ENCODE peak calls at places on chromosomes 11 and 22, in six cellular contexts. R is HepG2, E is A549, I is upper lobe of left lung, W is GM12878, T is K562. X is an unnamed sample.

GRCh38 chr11:843086-843704 is 543 bp downstream of the TSPAN4 start:
- ATAC-seq in R (peak; percentile 0), T (peak; percentile 2), E (no peak), W (peak; percentile 10), I (no peak), X (no peak)

GRCh38 chr11:14242198-14242597 is 116.8 kb downstream of the RRAS2 start:
- ATAC-seq in T (no peak), I (no peak), W (no peak), E (no peak), R (no peak), X (no peak)

GRCh38 chr11:134126197-134126822 is 57.4 kb downstream of the JAM3 start:
- ATAC-seq in W (no peak), I (no peak), R (no peak), E (no peak), T (no peak), X (peak; percentile 69)

GRCh38 chr22:27115816-27116256 is 458.4 kb downstream of the MIAT start:
- ATAC-seq in R (no peak), E (peak; percentile 68), I (no peak), T (no peak), W (no peak), X (no peak)

GRCh38 chr11:62433553-62434301 is 14.9 kb downstream of the SCGB1A1 start:
- ATAC-seq in T (no peak), R (no peak), W (no peak), E (no peak), I (peak; percentile 38), X (peak; percentile 83)

GRCh38 chr11:102430158-102430836 is 22.3 kb downstream of the TMEM123 start:
- ATAC-seq in W (peak; percentile 90), T (peak; percentile 25), R (peak; percentile 21), E (no peak), I (no peak), X (no peak)

GRCh38 chr11:121769191-121769590 is 316.4 kb upstream of the SORL1-AS1 start:
- ATAC-seq in I (no peak), W (no peak), R (no peak), E (no peak), T (no peak), X (no peak)

GRCh38 chr11:95556342-95557151 is 233.0 kb downstream of the FAM76B start:
- ATAC-seq in T (no peak), W (peak; percentile 91), I (no peak), E (no peak), R (no peak), X (no peak)

GRCh38 chr11:100825610-100826009 is 138.5 kb downstream of the ARHGAP42 start:
- ATAC-seq in I (no peak), W (no peak), E (no peak), R (no peak), T (no peak), X (no peak)

GRCh38 chr11:128447233-128447632 is 140.1 kb downstream of the ETS1 start:
- ATAC-seq in W (no peak), T (no peak), E (no peak), I (no peak), R (no peak), X (no peak)

GRCh38 chr11:34886609-34887008 is 29.6 kb downstream of the APIP start:
- ATAC-seq in W (no peak), T (no peak), I (no peak), R (peak; percentile 77), E (no peak), X (no peak)

GRCh38 chr11:4991066-4991465 is 3.6 kb upstream of the OR51L1 start:
- ATAC-seq in I (no peak), T (peak; percentile 100), R (peak; percentile 29), W (peak; percentile 69), E (peak; percentile 64), X (no peak)

GRCh38 chr11:86091566-86091965 is 22.7 kb upstream of the PICALM start:
- ATAC-seq in T (peak; percentile 52), I (no peak), W (no peak), E (no peak), R (no peak), X (no peak)

GRCh38 chr11:86063536-86063935 is 5.3 kb downstream of the PICALM start:
- ATAC-seq in R (no peak), E (no peak), W (no peak), I (no peak), T (no peak), X (no peak)

GRCh38 chr22:49305215-49305965 is 522.3 kb downstream of the BRD1 start:
- ATAC-seq in T (peak; percentile 98), W (peak; percentile 83), I (no peak), E (peak; percentile 98), R (peak; percentile 94), X (peak; percentile 70)

GRCh38 chr11:125568970-125569912 is at the start of gene EI24:
- ATAC-seq in W (peak; percentile 97), I (peak; percentile 97), R (peak; percentile 98), T (peak; percentile 98), E (peak; percentile 99), X (peak; percentile 100)

GRCh38 chr11:105192115-105192514 is 52.5 kb upstream of the CARD18 start:
- ATAC-seq in I (no peak), R (no peak), W (no peak), T (no peak), E (no peak), X (no peak)

GRCh38 chr11:114162719-114163123 is 103.2 kb downstream of the ZBTB16 start:
- ATAC-seq in I (peak; percentile 88), W (no peak), R (no peak), E (peak; percentile 75), T (no peak), X (peak; percentile 83)

GRCh38 chr22:36926309-36926708 is 12.9 kb downstream of the CSF2RB start:
- ATAC-seq in I (no peak), E (no peak), W (no peak), R (no peak), T (no peak), X (no peak)

GRCh38 chr11:2944953-2945756 is 15.9 kb upstream of the PHLDA2 start:
- ATAC-seq in E (no peak), R (no peak), T (no peak), W (no peak), I (peak; percentile 91), X (peak; percentile 94)

GRCh38 chr22:30026751-30027150 is 53.5 kb upstream of the HORMAD2 start:
- ATAC-seq in E (no peak), T (no peak), W (no peak), I (no peak), R (no peak), X (no peak)

GRCh38 chr22:25448435-25449051 is 115.9 kb upstream of the GRK3 start:
- ATAC-seq in I (peak; percentile 61), T (peak; percentile 67), E (peak; percentile 59), R (peak; percentile 21), W (peak; percentile 75), X (peak; percentile 33)

GRCh38 chr11:47533690-47534135 is 19.2 kb downstream of the CELF1 start:
- ATAC-seq in R (no peak), W (no peak), T (no peak), E (no peak), I (no peak), X (peak; percentile 47)
- TF ChIP-seq EP300 in R (no peak), W (no peak), T (no peak), E (no peak), I (no peak), X (no peak)

GRCh38 chr22:23835773-23836144 is 3.0 kb downstream of the DERL3 start:
- ATAC-seq in I (no peak), T (no peak), R (no peak), E (no peak), W (no peak), X (no peak)

GRCh38 chr22:23834406-23834805 is 4.4 kb downstream of the DERL3 start:
- ATAC-seq in W (no peak), E (no peak), R (no peak), I (no peak), T (no peak), X (no peak)

GRCh38 chr22:23836281-23836680 is 2.5 kb downstream of the DERL3 start:
- ATAC-seq in I (no peak), E (no peak), W (no peak), R (no peak), T (no peak), X (no peak)

GRCh38 chr22:23833911-23834317 is 4.9 kb downstream of the DERL3 start:
- ATAC-seq in W (no peak), T (no peak), E (no peak), I (no peak), R (no peak), X (no peak)

DNA sequence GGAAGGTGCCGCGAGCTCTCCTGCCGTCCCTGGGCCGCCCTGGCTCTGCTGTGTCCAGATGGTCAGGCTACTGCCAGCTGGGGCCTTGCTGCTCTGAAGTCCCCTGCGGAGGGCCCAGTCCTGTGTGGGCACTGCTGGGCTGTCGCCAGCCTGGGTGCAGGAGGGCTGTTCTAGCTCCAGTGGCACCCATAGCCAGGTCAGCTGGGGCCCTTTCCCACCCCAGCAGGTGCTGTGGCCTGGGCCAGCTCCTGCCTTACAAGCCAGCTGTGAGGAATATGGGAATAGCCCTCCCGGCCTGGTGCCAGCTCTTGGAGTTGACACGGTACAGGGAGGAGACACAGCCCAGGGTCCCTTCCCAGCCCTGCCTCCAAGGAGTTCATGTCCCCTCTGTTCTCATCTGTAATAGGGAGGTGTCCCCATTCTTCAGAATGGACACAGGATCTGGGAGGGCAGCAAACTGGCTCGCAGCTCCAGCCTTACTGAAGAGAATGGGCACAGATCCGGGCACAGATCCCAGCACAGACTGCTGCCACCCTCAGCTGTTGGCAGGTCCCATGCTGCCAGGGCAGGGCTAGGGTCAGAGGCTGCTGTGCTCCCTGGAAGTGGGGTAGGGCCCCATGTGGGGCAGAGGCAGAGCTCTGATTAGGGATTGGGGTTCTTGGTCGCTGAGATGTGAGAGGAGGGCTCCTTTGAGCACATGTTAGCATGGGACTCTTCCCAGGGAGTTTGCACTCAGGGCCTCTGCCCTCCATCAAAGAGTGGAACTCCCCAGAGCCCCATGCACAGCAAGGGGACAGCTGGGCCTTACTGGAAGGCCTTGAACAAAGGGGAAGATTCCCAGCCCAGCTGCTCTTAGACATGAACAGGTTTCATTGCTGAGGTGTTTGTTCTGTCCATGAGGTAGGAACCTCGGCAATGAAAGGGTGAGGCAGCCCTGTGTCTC is 3.7 kb downstream of the DERL3 start:
- ATAC-seq in W (no peak), E (no peak), I (no peak), T (no peak), R (no peak), X (no peak)
- H3K27ac ChIP-seq in W (no peak overlapping the region), E (no peak overlapping the region), I (no peak overlapping the region), T (no peak overlapping the region), R (no peak overlapping the region), X (no peak overlapping the region)

DNA sequence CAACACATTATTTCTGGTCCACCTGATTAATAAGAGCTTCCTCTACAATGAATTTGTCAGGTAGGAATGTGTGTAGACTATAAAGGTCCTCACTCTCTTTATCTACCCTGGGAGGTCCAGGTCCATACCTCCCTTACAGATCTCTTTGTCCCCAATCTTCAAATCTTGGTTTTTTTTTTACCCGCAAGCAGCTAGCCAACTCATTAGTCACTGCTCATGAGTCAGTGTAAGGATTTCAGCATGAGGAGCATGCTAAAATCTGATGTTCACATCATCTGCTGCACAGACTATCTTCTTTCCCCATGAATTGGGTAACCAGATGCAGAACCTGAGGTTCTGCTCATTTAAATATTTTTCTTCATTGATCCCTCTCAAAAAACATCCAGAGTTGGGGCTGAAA is 397.0 kb upstream of the ISX start:
- ATAC-seq in R (no peak), T (no peak), E (no peak), W (no peak), I (no peak), X (no peak)
- TF ChIP-seq POLR2A in R (no peak), T (no peak), E (no peak), W (no peak), I (no peak), X (no peak)

DNA sequence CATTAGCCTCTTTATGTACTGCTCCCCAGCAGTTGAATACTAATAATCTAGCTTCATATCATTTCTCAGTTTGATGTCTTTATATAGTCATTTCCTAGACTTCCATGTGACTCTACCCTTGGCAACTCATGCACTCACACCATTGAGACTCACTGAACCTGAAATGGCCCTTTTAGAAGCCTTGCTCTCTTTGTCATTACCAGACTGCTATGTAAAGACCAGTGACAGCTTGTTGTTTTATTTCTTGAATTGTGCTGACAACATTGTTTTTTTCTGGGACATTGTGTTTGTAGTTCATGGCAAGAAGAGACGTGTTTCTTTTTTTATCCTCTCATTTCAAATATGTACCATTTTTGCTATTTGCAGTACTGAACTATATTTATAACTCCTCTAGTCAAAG is 256.5 kb downstream of the CNTN5 start:
- ATAC-seq in R (no peak), T (no peak), W (no peak), E (no peak), I (no peak), X (no peak)
- TF ChIP-seq EP300 in R (no peak), T (no peak), W (no peak), E (no peak), I (no peak), X (no peak)